ENCODE peak calls at places on chromosomes 7 and 10, in five cellular contexts. One of them, this sample, is unnamed.

GRCh38 chr10:75210193-75211006 is at the start of gene VDAC2:
- DNase-seq in hepatocyte: peak; percentile 95
- DNase-seq in CD8-positive, alpha-beta T cell: peak; percentile 99
- DNase-seq in upper lobe of left lung: peak; percentile 99
- DNase-seq in kidney: peak; percentile 97
- DNase-seq in this sample: peak; percentile 94

GRCh38 chr7:106425017-106425719 is 140.4 kb upstream of the NAMPT start:
- DNase-seq in upper lobe of left lung: no peak
- DNase-seq in CD8-positive, alpha-beta T cell: no peak
- DNase-seq in hepatocyte: peak; percentile 88
- DNase-seq in kidney: peak; percentile 82
- DNase-seq in this sample: no peak

GRCh38 chr7:100546868-100547800 is 8.1 kb downstream of the AGFG2 start:
- DNase-seq in CD8-positive, alpha-beta T cell: no peak
- DNase-seq in kidney: no peak
- DNase-seq in upper lobe of left lung: no peak
- DNase-seq in hepatocyte: no peak
- DNase-seq in this sample: no peak

GRCh38 chr10:124237282-124237975 is 144.0 kb upstream of the CHST15 start:
- DNase-seq in upper lobe of left lung: no peak
- DNase-seq in hepatocyte: no peak
- DNase-seq in CD8-positive, alpha-beta T cell: no peak
- DNase-seq in kidney: no peak
- DNase-seq in this sample: no peak

GRCh38 chr7:1193593-1194424 is 33.8 kb upstream of the ZFAND2A start:
- DNase-seq in hepatocyte: peak; percentile 35
- DNase-seq in upper lobe of left lung: peak; percentile 83
- DNase-seq in CD8-positive, alpha-beta T cell: peak; percentile 73
- DNase-seq in kidney: no peak
- DNase-seq in this sample: no peak

GRCh38 chr10:83908506-83908905 is 230.8 kb upstream of the GHITM start:
- DNase-seq in upper lobe of left lung: no peak
- DNase-seq in hepatocyte: no peak
- DNase-seq in CD8-positive, alpha-beta T cell: no peak
- DNase-seq in kidney: no peak
- DNase-seq in this sample: no peak

GRCh38 chr7:17099083-17099973 is 199.1 kb upstream of the AHR start:
- DNase-seq in kidney: no peak
- DNase-seq in CD8-positive, alpha-beta T cell: no peak
- DNase-seq in upper lobe of left lung: no peak
- DNase-seq in hepatocyte: peak; percentile 74
- DNase-seq in this sample: no peak

GRCh38 chr10:112961609-112962008 is 11.6 kb downstream of the TCF7L2 start:
- DNase-seq in upper lobe of left lung: no peak
- DNase-seq in hepatocyte: no peak
- DNase-seq in kidney: no peak
- DNase-seq in CD8-positive, alpha-beta T cell: no peak
- DNase-seq in this sample: no peak

GRCh38 chr7:16084370-16084769 is 337.0 kb downstream of the CRPPA start:
- DNase-seq in kidney: no peak
- DNase-seq in CD8-positive, alpha-beta T cell: no peak
- DNase-seq in hepatocyte: no peak
- DNase-seq in upper lobe of left lung: no peak
- DNase-seq in this sample: no peak

GRCh38 chr10:17237915-17238444 is 9.9 kb downstream of the VIM start:
- DNase-seq in upper lobe of left lung: no peak
- DNase-seq in CD8-positive, alpha-beta T cell: no peak
- DNase-seq in hepatocyte: no peak
- DNase-seq in kidney: no peak
- DNase-seq in this sample: no peak

DNA sequence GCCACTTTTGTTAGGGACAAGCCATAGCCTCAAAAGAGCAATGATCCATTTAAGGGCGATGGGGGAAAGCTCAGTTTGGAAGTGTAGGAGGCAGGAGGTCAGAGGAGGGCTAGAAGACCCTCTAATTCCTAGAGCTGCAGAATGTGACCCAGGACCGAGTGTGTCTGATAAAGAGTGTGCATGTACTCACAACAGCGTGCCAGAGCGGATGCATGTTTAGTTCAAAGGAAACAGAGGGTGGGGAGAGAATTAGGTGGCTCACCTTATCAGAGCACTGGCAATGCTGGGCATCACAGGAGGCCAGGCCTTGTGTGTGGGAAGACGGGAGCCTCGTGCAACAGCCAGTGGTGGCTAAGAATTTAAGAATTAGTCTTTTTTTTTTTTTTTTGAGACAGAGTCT is 133.9 kb upstream of the COBL start:
- DNase-seq in CD8-positive, alpha-beta T cell: no peak
- DNase-seq in upper lobe of left lung: no peak
- DNase-seq in kidney: no peak
- DNase-seq in hepatocyte: no peak
- DNase-seq in this sample: no peak
- H3K9me3 ChIP-seq in CD8-positive, alpha-beta T cell: no peaks in the 10 kb centered on the region
- H3K9me3 ChIP-seq in upper lobe of left lung: no peaks in the 10 kb centered on the region
- H3K9me3 ChIP-seq in kidney: no peaks in the 10 kb centered on the region
- H3K9me3 ChIP-seq in hepatocyte: no peaks in the 10 kb centered on the region
- H3K9me3 ChIP-seq in this sample: no peaks in the 10 kb centered on the region

GRCh38 chr10:29431711-29432110 is 142.8 kb downstream of the LYZL1 start:
- DNase-seq in upper lobe of left lung: no peak
- DNase-seq in kidney: no peak
- DNase-seq in CD8-positive, alpha-beta T cell: no peak
- DNase-seq in hepatocyte: no peak
- DNase-seq in this sample: no peak

GRCh38 chr10:29428486-29428885 is 139.6 kb downstream of the LYZL1 start:
- DNase-seq in kidney: no peak
- DNase-seq in upper lobe of left lung: no peak
- DNase-seq in CD8-positive, alpha-beta T cell: no peak
- DNase-seq in hepatocyte: no peak
- DNase-seq in this sample: no peak

GRCh38 chr10:29426420-29426819 is 137.6 kb downstream of the LYZL1 start:
- DNase-seq in upper lobe of left lung: no peak
- DNase-seq in kidney: no peak
- DNase-seq in CD8-positive, alpha-beta T cell: no peak
- DNase-seq in hepatocyte: no peak
- DNase-seq in this sample: no peak

GRCh38 chr10:29427667-29428066 is 138.8 kb downstream of the LYZL1 start:
- DNase-seq in hepatocyte: no peak
- DNase-seq in kidney: no peak
- DNase-seq in CD8-positive, alpha-beta T cell: no peak
- DNase-seq in upper lobe of left lung: no peak
- DNase-seq in this sample: no peak

GRCh38 chr10:29430101-29430500 is 141.2 kb downstream of the LYZL1 start:
- DNase-seq in upper lobe of left lung: no peak
- DNase-seq in hepatocyte: no peak
- DNase-seq in CD8-positive, alpha-beta T cell: no peak
- DNase-seq in kidney: no peak
- DNase-seq in this sample: no peak
- H3K27ac ChIP-seq in upper lobe of left lung: no peak overlapping the region
- H3K27ac ChIP-seq in hepatocyte: no peak overlapping the region
- H3K27ac ChIP-seq in CD8-positive, alpha-beta T cell: no peak overlapping the region
- H3K27ac ChIP-seq in kidney: no peak overlapping the region
- H3K27ac ChIP-seq in this sample: no peak overlapping the region

DNA sequence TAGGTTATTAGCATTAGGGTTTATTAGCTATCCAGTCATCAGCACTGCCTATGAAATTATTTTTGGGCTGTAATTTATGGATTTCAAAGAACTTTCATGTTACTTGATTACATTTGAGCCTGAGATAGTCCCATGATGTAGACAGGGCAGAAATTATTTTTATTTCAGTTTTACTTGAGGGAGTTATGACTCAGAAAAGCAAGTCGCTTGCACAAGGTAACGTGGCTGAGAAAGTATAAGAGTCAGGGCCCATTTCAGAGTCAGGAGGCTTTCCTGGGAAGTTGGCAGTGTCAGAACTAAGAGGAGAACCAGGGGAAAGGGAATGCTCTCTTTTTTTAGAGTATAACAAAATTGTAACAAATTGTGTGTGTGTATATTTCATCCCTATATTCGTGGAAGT is 16.5 kb downstream of the GATA3 start:
- DNase-seq in kidney: no peak
- DNase-seq in CD8-positive, alpha-beta T cell: no peak
- DNase-seq in upper lobe of left lung: no peak
- DNase-seq in hepatocyte: no peak
- DNase-seq in this sample: no peak
- H3K36me3 ChIP-seq in kidney: peaks cover 4% of the 10 kb centered on the region
- H3K36me3 ChIP-seq in CD8-positive, alpha-beta T cell: peaks cover 70% of the 10 kb centered on the region
- H3K36me3 ChIP-seq in upper lobe of left lung: no peaks in the 10 kb centered on the region
- H3K36me3 ChIP-seq in hepatocyte: no peaks in the 10 kb centered on the region
- H3K36me3 ChIP-seq in this sample: peaks cover 89% of the 10 kb centered on the region

DNA sequence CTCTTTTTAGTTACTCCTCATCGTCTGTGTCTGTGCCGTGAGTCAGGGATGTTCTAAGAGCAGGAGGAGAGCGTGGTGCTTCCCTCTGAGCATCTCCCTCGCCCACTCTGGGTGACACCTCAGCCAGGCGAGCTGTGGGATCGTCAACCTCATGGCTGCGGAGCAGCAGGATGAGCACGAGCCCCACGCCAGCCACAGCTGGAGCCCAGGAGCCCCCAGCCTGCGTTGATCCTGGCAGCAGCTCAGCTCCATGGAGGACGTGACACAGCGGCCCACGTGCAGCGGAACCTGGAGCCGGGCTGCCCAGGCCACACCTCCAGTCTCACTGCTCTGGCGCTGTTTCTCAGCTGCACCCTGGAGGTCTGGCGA is 512.0 kb downstream of the PTPRN2 start:
- DNase-seq in kidney: peak; percentile 71
- DNase-seq in CD8-positive, alpha-beta T cell: no peak
- DNase-seq in upper lobe of left lung: no peak
- DNase-seq in hepatocyte: no peak
- DNase-seq in this sample: no peak
- H3K9me3 ChIP-seq in kidney: no peaks in the 10 kb centered on the region
- H3K9me3 ChIP-seq in CD8-positive, alpha-beta T cell: no peaks in the 10 kb centered on the region
- H3K9me3 ChIP-seq in upper lobe of left lung: no peaks in the 10 kb centered on the region
- H3K9me3 ChIP-seq in hepatocyte: no peaks in the 10 kb centered on the region
- H3K9me3 ChIP-seq in this sample: no peaks in the 10 kb centered on the region

GRCh38 chr10:117007080-117007479 is 2.1 kb upstream of the SHTN1 start:
- DNase-seq in upper lobe of left lung: no peak
- DNase-seq in kidney: no peak
- DNase-seq in hepatocyte: no peak
- DNase-seq in CD8-positive, alpha-beta T cell: no peak
- DNase-seq in this sample: no peak

GRCh38 chr10:117004238-117004626 is 755 bp downstream of the SHTN1 start:
- DNase-seq in upper lobe of left lung: no peak
- DNase-seq in hepatocyte: no peak
- DNase-seq in CD8-positive, alpha-beta T cell: no peak
- DNase-seq in kidney: no peak
- DNase-seq in this sample: no peak

GRCh38 chr10:117003336-117003735 is 1.7 kb downstream of the SHTN1 start:
- DNase-seq in upper lobe of left lung: no peak
- DNase-seq in CD8-positive, alpha-beta T cell: no peak
- DNase-seq in kidney: no peak
- DNase-seq in hepatocyte: no peak
- DNase-seq in this sample: no peak

GRCh38 chr10:117004627-117005453 is at the start of gene SHTN1:
- DNase-seq in upper lobe of left lung: peak; percentile 95
- DNase-seq in CD8-positive, alpha-beta T cell: no peak
- DNase-seq in kidney: peak; percentile 93
- DNase-seq in hepatocyte: peak; percentile 93
- DNase-seq in this sample: no peak

DNA sequence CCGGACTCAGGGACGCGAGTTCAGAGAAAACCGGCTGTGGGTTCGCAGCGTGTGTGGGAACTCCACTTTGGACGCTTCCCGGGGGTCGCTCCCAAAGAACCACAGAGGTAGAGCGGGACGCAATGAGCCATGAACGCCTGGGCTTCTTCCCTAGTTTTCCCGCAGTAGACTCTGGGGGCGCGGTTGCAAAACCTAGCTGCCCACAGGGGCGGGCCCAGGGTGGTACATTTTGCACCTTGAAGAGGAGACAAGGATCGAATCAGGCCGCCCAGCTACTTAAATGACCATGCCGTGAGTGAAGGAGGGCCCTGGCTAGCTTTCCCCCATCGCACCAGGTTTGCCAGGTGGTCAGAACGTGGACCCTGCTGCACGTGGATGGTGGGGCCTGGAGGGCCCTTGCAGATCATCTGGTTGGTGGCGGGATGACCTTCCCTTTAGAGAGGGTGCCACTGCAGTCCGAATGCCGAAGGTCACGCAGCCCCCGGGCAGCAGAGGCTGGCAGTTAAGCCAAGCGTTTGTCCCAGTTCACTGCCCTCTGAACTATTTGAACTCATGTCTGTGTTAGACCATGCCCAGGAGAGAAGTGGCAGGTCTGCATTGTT is 568 bp upstream of the SHTN1 start:
- DNase-seq in CD8-positive, alpha-beta T cell: no peak
- DNase-seq in upper lobe of left lung: no peak
- DNase-seq in hepatocyte: peak; percentile 52
- DNase-seq in kidney: no peak
- DNase-seq in this sample: no peak
- H3K27ac ChIP-seq in CD8-positive, alpha-beta T cell: no peak overlapping the region
- H3K27ac ChIP-seq in upper lobe of left lung: peak overlapping the region; percentile 84
- H3K27ac ChIP-seq in hepatocyte: peak overlapping the region; percentile 98
- H3K27ac ChIP-seq in kidney: peak overlapping the region; percentile 56
- H3K27ac ChIP-seq in this sample: no peak overlapping the region

This sample was measured in effector memory CD4-positive, alpha-beta T cell.